ENCODE peak calls at places on chromosomes 4 and X, in ten cellular contexts. B is H54, J is endothelial cell of umbilical vein, A is right lobe of liver, X is A549, R is uterus, D is upper lobe of left lung, P is GM12891, H is sigmoid colon, U is testis. I is an unnamed sample.

GRCh38 chr4:67475155-67475554 is 70.1 kb downstream of the CENPC start:
- DNase-seq in B (no peak), J (no peak), A (no peak), X (no peak), R (no peak), D (no peak), P (no peak), H (no peak), U (no peak), I (no peak)

GRCh38 chrX:39855748-39856129 is 242.0 kb downstream of the BCOR start:
- DNase-seq in B (no peak), J (peak; percentile 24), A (no peak), X (peak; percentile 28), R (no peak), D (no peak), P (no peak), H (no peak), U (no peak), I (peak; percentile 7)

GRCh38 chrX:136146614-136147319 is 566 bp upstream of the FHL1 start:
- DNase-seq in B (no peak), J (peak; percentile 30), A (no peak), X (peak; percentile 12), R (peak; percentile 39), D (no peak), P (no peak), H (no peak), U (no peak), I (no peak)

GRCh38 chr4:37805091-37805490 is 21.4 kb upstream of the PGM2 start:
- DNase-seq in B (no peak), J (no peak), A (no peak), X (no peak), R (no peak), D (no peak), P (no peak), H (no peak), U (no peak), I (no peak)

GRCh38 chrX:54825716-54826428 is 18.3 kb downstream of the MAGED2 start:
- DNase-seq in B (no peak), J (no peak), A (no peak), X (no peak), R (no peak), D (no peak), P (no peak), H (no peak), U (no peak), I (no peak)

GRCh38 chrX:122434942-122435341 is 749.1 kb upstream of the GRIA3 start:
- DNase-seq in B (no peak), J (no peak), A (no peak), X (no peak), R (no peak), D (no peak), P (no peak), H (no peak), U (no peak), I (no peak)

GRCh38 chr4:159219862-159220261 is 117.0 kb downstream of the RAPGEF2 start:
- DNase-seq in B (no peak), J (no peak), A (no peak), X (no peak), R (no peak), D (no peak), P (no peak), H (no peak), U (no peak), I (no peak)

GRCh38 chrX:13863326-13863725 is 46.4 kb upstream of the GPM6B start:
- DNase-seq in B (no peak), J (no peak), A (no peak), X (no peak), R (no peak), D (no peak), P (no peak), H (no peak), U (peak; percentile 40), I (no peak)

GRCh38 chr4:6199344-6199921 is 916 bp downstream of the JAKMIP1 start:
- DNase-seq in B (no peak), J (no peak), A (no peak), X (no peak), R (no peak), D (peak; percentile 86), P (no peak), H (no peak), U (no peak), I (no peak)

DNA sequence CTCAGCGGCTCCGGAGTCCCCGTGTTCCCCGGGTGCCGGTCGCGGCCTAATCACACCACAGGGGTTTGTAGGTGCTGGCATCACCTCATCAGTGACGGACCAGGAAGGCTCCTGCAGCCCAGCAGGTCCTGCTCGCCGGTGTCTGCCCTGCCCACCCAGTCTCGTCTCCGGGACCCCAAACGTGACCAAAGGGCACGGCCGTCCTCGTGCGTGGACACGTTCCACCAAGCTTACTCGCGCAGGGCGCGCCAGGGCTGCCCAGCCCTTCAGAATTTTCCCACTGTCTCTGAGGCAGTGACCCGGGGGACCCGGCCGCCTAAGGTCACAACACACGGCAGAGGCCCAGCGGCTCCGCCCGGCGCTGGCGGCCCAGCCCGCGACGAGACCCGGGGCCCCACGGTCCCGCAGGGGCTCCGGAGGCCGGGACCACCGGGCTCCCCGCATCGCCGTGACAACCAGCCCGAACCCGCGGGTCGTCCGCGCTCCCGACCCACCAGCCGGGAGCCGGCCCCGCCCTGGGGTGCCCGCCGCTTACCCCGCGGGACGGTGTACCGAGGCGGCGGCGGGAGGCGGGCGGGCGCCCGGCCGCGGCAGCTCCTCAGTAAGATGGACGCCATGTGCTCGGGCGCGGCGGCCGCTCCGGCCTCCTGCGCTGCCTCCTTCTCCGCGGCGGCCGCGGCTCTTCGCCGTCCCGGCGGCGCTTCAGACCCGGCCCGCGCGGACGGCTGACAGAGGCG is 454 bp downstream of the LETM1 start:
- DNase-seq in B (no peak), J (peak; percentile 21), A (no peak), X (no peak), R (peak; percentile 42), D (no peak), P (peak; percentile 49), H (peak; percentile 73), U (peak; percentile 41), I (no peak)
- TF ChIP-seq POLR2A in B (no peak), J (no peak), A (no peak), X (no peak), R (no peak), D (peak; percentile 61), P (no peak), H (no peak), U (no peak), I (no peak)

DNA sequence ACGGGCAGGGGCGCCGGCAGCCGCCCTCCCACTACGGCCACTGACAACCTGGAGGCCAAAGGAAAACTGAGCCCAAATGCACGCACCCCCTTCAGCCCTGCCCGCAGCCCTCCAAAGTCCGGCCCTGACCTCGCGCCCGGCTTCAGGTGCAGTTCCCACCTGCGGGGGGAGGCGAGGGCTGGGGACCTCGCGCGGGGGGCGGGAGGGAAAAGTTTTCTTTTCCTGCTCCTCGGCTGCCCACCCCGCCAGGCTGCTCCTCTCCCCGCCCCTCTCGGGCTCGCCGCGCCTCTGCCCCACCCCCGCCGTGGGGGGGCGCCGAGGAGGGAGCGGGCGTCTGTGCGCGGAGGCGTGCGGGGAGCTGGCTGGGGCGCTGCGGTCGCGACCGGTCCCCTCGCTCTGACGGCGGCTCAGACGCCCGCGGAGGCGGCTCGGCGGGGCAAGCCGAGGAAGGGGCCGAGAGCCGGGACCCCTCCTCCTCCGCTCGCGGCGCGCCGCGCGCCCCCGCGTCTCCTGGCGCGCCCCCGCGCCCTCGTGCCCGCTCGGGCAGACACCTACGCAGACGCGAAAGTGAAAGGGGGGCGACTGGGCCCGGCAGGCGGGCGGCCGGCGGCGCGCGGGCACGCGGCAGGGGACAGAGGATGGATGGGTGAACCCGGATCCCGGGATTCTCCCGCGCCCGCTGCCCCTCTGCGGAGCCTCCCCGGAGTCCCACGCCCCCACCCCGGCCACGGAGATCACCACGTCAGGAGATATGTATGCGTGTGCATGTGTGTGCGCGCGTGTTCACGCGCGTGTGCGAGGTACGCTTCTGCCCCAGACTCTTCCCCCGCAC is 3.1 kb upstream of the NR3C2 start:
- DNase-seq in B (peak; percentile 43), J (peak; percentile 71), A (peak; percentile 78), X (no peak), R (peak; percentile 72), D (peak; percentile 94), P (peak; percentile 14), H (peak; percentile 85), U (peak; percentile 73), I (peak; percentile 24)
- TF ChIP-seq POLR2A in B (no peak), J (no peak), A (peak; percentile 32), X (no peak), R (peak; percentile 49), D (no peak), P (no peak), H (no peak), U (no peak), I (no peak)

DNA sequence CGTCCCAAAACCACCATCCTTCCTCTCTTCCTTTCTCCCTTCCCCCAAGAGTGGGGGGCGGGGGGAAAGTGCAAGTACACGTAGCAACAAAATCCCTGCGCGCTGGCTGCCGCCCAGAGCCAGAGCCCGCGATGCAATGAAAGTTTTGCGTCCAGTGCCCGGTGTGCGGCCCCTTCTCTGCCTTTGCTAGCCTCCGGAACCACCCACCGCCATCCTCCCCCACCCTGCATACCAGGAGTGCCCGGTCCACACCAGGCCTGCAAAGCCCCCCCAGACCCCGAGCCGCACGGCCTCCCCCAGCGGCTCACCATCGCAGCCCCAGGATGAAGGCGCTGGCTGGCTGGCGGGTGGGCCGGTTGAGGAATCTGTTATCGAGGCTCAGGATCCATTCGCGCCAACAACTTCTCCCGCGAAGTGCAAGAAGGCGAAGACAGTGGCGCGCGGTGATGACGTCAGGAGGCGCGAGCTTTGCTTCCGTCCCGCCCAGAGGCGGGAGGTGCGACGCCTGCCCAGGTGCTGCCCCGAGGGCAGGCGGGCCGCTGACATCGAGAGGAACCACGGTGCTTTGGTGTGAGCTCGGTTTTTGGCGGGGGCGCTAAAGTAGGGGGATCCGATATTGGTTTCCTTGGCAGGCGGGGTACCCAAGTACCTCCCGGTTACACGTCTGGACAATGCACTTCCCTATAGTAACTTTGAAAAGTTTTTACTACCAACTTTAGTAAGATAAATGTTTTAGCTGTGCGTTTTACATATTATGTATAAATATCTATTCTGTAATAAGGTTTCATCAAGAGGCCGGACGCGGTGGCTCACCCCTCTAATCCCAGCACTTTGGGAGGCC is at the start of gene RFC1:
- DNase-seq in B (peak; percentile 67), J (peak; percentile 85), A (peak; percentile 95), X (peak; percentile 38), R (peak; percentile 86), D (peak; percentile 98), P (peak; percentile 76), H (peak; percentile 96), U (peak; percentile 95), I (peak; percentile 55)
- TF ChIP-seq POLR2A in B (peak; percentile 66), J (peak; percentile 64), A (peak; percentile 81), X (peak; percentile 52), R (peak; percentile 46), D (peak; percentile 54), P (peak; percentile 57), H (peak; percentile 37), U (no peak), I (no peak)

DNA sequence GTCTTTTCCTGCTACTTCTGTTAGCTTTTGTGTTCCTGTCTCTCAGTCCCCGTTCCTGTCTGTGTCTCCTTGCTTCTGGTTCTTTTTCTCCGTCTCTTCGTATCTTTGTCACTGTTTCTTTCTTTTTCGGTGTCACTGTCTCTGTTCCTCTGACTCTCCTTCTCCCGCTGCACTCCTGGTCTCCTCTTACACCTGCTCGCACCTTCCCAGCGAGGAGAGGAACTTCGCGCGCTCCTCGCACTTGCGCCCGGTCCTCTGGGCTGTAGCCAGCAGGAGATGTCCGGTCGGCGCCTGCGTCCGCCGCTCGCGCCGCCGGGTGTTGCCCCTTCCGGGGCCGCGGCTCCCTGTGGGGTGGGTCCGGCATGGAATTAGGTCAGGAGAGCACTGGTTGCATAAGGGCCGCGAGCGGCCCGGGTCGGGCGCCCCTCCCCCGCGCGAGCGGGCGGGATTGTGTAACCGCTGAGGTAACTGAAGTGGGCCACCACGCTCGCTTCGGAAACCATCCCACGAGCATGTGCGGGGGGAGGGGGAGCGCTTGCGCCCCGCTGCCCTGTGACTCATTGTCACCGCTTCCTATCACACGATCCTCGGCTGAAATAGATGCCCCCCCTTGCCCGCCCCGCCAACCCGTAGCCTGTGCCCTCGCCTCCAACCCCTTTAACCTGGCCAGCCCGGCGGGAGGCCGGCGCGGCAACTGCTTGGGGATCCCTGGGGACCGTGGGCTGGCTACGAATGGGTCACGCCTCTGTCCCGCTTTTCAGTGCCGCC is 1.6 kb downstream of the LONRF3 start:
- DNase-seq in B (peak; percentile 74), J (peak; percentile 63), A (peak; percentile 87), X (peak; percentile 54), R (peak; percentile 84), D (peak; percentile 96), P (no peak), H (peak; percentile 93), U (peak; percentile 60), I (no peak)
- TF ChIP-seq POLR2A in B (no peak), J (no peak), A (peak; percentile 62), X (no peak), R (peak; percentile 51), D (peak; percentile 40), P (no peak), H (no peak), U (no peak), I (no peak)

I was measured in esophagus squamous epithelium.